ENCODE peak calls at places on chromosomes 1 and 21, in seven cellular contexts. One of them, this sample, is unnamed.

GRCh38 chr1:3641046-3641760 is 8.7 kb downstream of the WRAP73 start:
- DNase-seq in SK-N-MC: no peak
- DNase-seq in spleen: peak
- DNase-seq in GM23338: no peak
- DNase-seq in prostate gland: no peak
- DNase-seq in SK-N-SH: no peak
- DNase-seq in HepG2: no peak
- DNase-seq in this sample: no peak

GRCh38 chr1:51421961-51422360 is 91.6 kb upstream of the TTC39A start:
- DNase-seq in SK-N-SH: peak
- DNase-seq in HepG2: peak
- DNase-seq in spleen: no peak
- DNase-seq in prostate gland: no peak
- DNase-seq in SK-N-MC: peak
- DNase-seq in GM23338: peak
- DNase-seq in this sample: peak

GRCh38 chr1:32939655-32940371 is 24.8 kb downstream of the RNF19B start:
- DNase-seq in SK-N-SH: no peak
- DNase-seq in SK-N-MC: no peak
- DNase-seq in spleen: no peak
- DNase-seq in HepG2: no peak
- DNase-seq in GM23338: no peak
- DNase-seq in prostate gland: no peak
- DNase-seq in this sample: peak

GRCh38 chr1:3610165-3610822 is 1.0 kb downstream of the MEGF6 start:
- DNase-seq in prostate gland: no peak
- DNase-seq in HepG2: no peak
- DNase-seq in SK-N-SH: peak
- DNase-seq in SK-N-MC: peak
- DNase-seq in spleen: no peak
- DNase-seq in GM23338: peak
- DNase-seq in this sample: peak

GRCh38 chr1:223834660-223835263 is 11.0 kb downstream of the TP53BP2 start:
- DNase-seq in GM23338: no peak
- DNase-seq in HepG2: no peak
- DNase-seq in SK-N-MC: no peak
- DNase-seq in SK-N-SH: no peak
- DNase-seq in prostate gland: no peak
- DNase-seq in spleen: no peak
- DNase-seq in this sample: no peak

GRCh38 chr1:18929686-18930085 is 26.8 kb downstream of the IFFO2 start:
- DNase-seq in SK-N-SH: no peak
- DNase-seq in prostate gland: no peak
- DNase-seq in HepG2: no peak
- DNase-seq in SK-N-MC: no peak
- DNase-seq in GM23338: no peak
- DNase-seq in spleen: no peak
- DNase-seq in this sample: no peak

GRCh38 chr1:218617986-218618385 is 272.9 kb downstream of the TGFB2 start:
- DNase-seq in SK-N-MC: no peak
- DNase-seq in HepG2: no peak
- DNase-seq in GM23338: no peak
- DNase-seq in prostate gland: no peak
- DNase-seq in spleen: no peak
- DNase-seq in SK-N-SH: no peak
- DNase-seq in this sample: no peak

GRCh38 chr1:67572594-67573221 is 112.3 kb upstream of the GADD45A start:
- DNase-seq in SK-N-SH: no peak
- DNase-seq in prostate gland: peak
- DNase-seq in HepG2: no peak
- DNase-seq in SK-N-MC: no peak
- DNase-seq in spleen: no peak
- DNase-seq in GM23338: no peak
- DNase-seq in this sample: no peak

GRCh38 chr1:89363196-89363595 is 663 bp upstream of the GBP6 start:
- DNase-seq in spleen: no peak
- DNase-seq in SK-N-MC: no peak
- DNase-seq in SK-N-SH: no peak
- DNase-seq in HepG2: no peak
- DNase-seq in prostate gland: no peak
- DNase-seq in GM23338: no peak
- DNase-seq in this sample: no peak

GRCh38 chr1:103256490-103256889 is 148.2 kb upstream of the COL11A1 start:
- DNase-seq in spleen: no peak
- DNase-seq in prostate gland: no peak
- DNase-seq in SK-N-SH: no peak
- DNase-seq in SK-N-MC: no peak
- DNase-seq in GM23338: no peak
- DNase-seq in HepG2: no peak
- DNase-seq in this sample: no peak

GRCh38 chr1:108646661-108647269 is 14.1 kb downstream of the HENMT1 start:
- DNase-seq in HepG2: peak
- DNase-seq in spleen: peak
- DNase-seq in prostate gland: peak
- DNase-seq in SK-N-MC: peak
- DNase-seq in SK-N-SH: no peak
- DNase-seq in GM23338: no peak
- DNase-seq in this sample: peak

GRCh38 chr1:28096210-28097099 is 8.0 kb upstream of the EYA3 start:
- DNase-seq in SK-N-SH: no peak
- DNase-seq in GM23338: no peak
- DNase-seq in HepG2: no peak
- DNase-seq in SK-N-MC: no peak
- DNase-seq in spleen: no peak
- DNase-seq in prostate gland: no peak
- DNase-seq in this sample: no peak

GRCh38 chr1:118902299-118903270 is 85.6 kb downstream of the TBX15 start:
- DNase-seq in GM23338: no peak
- DNase-seq in spleen: no peak
- DNase-seq in prostate gland: no peak
- DNase-seq in SK-N-SH: no peak
- DNase-seq in HepG2: no peak
- DNase-seq in SK-N-MC: no peak
- DNase-seq in this sample: no peak

GRCh38 chr1:26153966-26154572 is 4.8 kb upstream of the FAM110D start:
- DNase-seq in HepG2: no peak
- DNase-seq in spleen: no peak
- DNase-seq in prostate gland: no peak
- DNase-seq in GM23338: no peak
- DNase-seq in SK-N-MC: no peak
- DNase-seq in SK-N-SH: no peak
- DNase-seq in this sample: no peak

GRCh38 chr1:21570528-21570875 is 61.3 kb downstream of the ALPL start:
- DNase-seq in SK-N-SH: no peak
- DNase-seq in SK-N-MC: no peak
- DNase-seq in spleen: no peak
- DNase-seq in HepG2: no peak
- DNase-seq in GM23338: no peak
- DNase-seq in prostate gland: no peak
- DNase-seq in this sample: no peak

GRCh38 chr1:11522400-11523235 is 43.7 kb downstream of the DISP3 start:
- DNase-seq in SK-N-SH: no peak
- DNase-seq in spleen: peak
- DNase-seq in HepG2: no peak
- DNase-seq in prostate gland: no peak
- DNase-seq in SK-N-MC: no peak
- DNase-seq in GM23338: no peak
- DNase-seq in this sample: no peak

GRCh38 chr1:16248603-16249534 is 11.9 kb upstream of the CPLANE2 start:
- DNase-seq in prostate gland: peak
- DNase-seq in HepG2: no peak
- DNase-seq in spleen: no peak
- DNase-seq in GM23338: no peak
- DNase-seq in SK-N-MC: peak
- DNase-seq in SK-N-SH: peak
- DNase-seq in this sample: peak

GRCh38 chr1:3706651-3707297 is 45.5 kb upstream of the CCDC27 start:
- DNase-seq in SK-N-SH: no peak
- DNase-seq in GM23338: no peak
- DNase-seq in SK-N-MC: no peak
- DNase-seq in spleen: no peak
- DNase-seq in HepG2: no peak
- DNase-seq in prostate gland: no peak
- DNase-seq in this sample: no peak

GRCh38 chr1:247077768-247078314 is 770 bp downstream of the ZNF670 start:
- DNase-seq in spleen: no peak
- DNase-seq in SK-N-SH: peak
- DNase-seq in HepG2: peak
- DNase-seq in GM23338: no peak
- DNase-seq in prostate gland: no peak
- DNase-seq in SK-N-MC: peak
- DNase-seq in this sample: peak

GRCh38 chr1:204299828-204300365 is 59.8 kb downstream of the PLEKHA6 start:
- DNase-seq in SK-N-SH: peak
- DNase-seq in prostate gland: no peak
- DNase-seq in GM23338: no peak
- DNase-seq in HepG2: no peak
- DNase-seq in spleen: no peak
- DNase-seq in SK-N-MC: no peak
- DNase-seq in this sample: no peak

GRCh38 chr1:170619167-170620030 is 44.5 kb upstream of the PRRX1 start:
- DNase-seq in GM23338: no peak
- DNase-seq in spleen: no peak
- DNase-seq in HepG2: no peak
- DNase-seq in SK-N-MC: peak
- DNase-seq in SK-N-SH: no peak
- DNase-seq in prostate gland: no peak
- DNase-seq in this sample: no peak

GRCh38 chr1:199272690-199273089 is 633.9 kb downstream of the PTPRC start:
- DNase-seq in spleen: peak
- DNase-seq in HepG2: no peak
- DNase-seq in SK-N-MC: no peak
- DNase-seq in GM23338: peak
- DNase-seq in prostate gland: no peak
- DNase-seq in SK-N-SH: peak
- DNase-seq in this sample: peak

GRCh38 chr1:167272375-167272957 is 51.8 kb downstream of the POU2F1 start:
- DNase-seq in SK-N-SH: no peak
- DNase-seq in SK-N-MC: no peak
- DNase-seq in prostate gland: no peak
- DNase-seq in spleen: no peak
- DNase-seq in HepG2: no peak
- DNase-seq in GM23338: no peak
- DNase-seq in this sample: no peak

GRCh38 chr1:156623946-156624813 is 5.0 kb downstream of the HAPLN2 start:
- DNase-seq in SK-N-MC: no peak
- DNase-seq in spleen: peak
- DNase-seq in prostate gland: no peak
- DNase-seq in SK-N-SH: peak
- DNase-seq in GM23338: peak
- DNase-seq in HepG2: no peak
- DNase-seq in this sample: peak

GRCh38 chr21:24224411-24224810 is 1382.9 kb downstream of the MRPL39 start:
- DNase-seq in prostate gland: peak
- DNase-seq in spleen: no peak
- DNase-seq in SK-N-MC: no peak
- DNase-seq in SK-N-SH: no peak
- DNase-seq in GM23338: no peak
- DNase-seq in HepG2: no peak
- DNase-seq in this sample: no peak

GRCh38 chr1:178530037-178530402 is 17.1 kb downstream of the TEX35 start:
- DNase-seq in GM23338: no peak
- DNase-seq in SK-N-MC: no peak
- DNase-seq in SK-N-SH: peak
- DNase-seq in prostate gland: no peak
- DNase-seq in HepG2: peak
- DNase-seq in spleen: peak
- DNase-seq in this sample: no peak

GRCh38 chr1:31937300-31938183 is 626 bp downstream of the PTP4A2 start:
- DNase-seq in HepG2: peak
- DNase-seq in GM23338: peak
- DNase-seq in spleen: peak
- DNase-seq in SK-N-MC: no peak
- DNase-seq in SK-N-SH: peak
- DNase-seq in prostate gland: peak
- DNase-seq in this sample: peak

GRCh38 chr1:42335809-42336518 is 929 bp upstream of the FOXJ3 start:
- DNase-seq in prostate gland: no peak
- DNase-seq in SK-N-SH: no peak
- DNase-seq in GM23338: no peak
- DNase-seq in SK-N-MC: no peak
- DNase-seq in spleen: no peak
- DNase-seq in HepG2: peak
- DNase-seq in this sample: peak

GRCh38 chr1:3468236-3469103 is 14.0 kb downstream of the ARHGEF16 start:
- DNase-seq in SK-N-SH: no peak
- DNase-seq in HepG2: no peak
- DNase-seq in spleen: peak
- DNase-seq in prostate gland: no peak
- DNase-seq in SK-N-MC: no peak
- DNase-seq in GM23338: no peak
- DNase-seq in this sample: no peak

GRCh38 chr1:31007462-31007991 is 58.0 kb downstream of the PUM1 start:
- DNase-seq in spleen: no peak
- DNase-seq in SK-N-SH: no peak
- DNase-seq in SK-N-MC: peak
- DNase-seq in GM23338: no peak
- DNase-seq in prostate gland: peak
- DNase-seq in HepG2: no peak
- DNase-seq in this sample: peak

GRCh38 chr1:77504986-77505385 is 177.5 kb downstream of the ZZZ3 start:
- DNase-seq in prostate gland: no peak
- DNase-seq in spleen: no peak
- DNase-seq in HepG2: no peak
- DNase-seq in GM23338: no peak
- DNase-seq in SK-N-MC: no peak
- DNase-seq in SK-N-SH: no peak
- DNase-seq in this sample: peak
- TF ChIP-seq POLR2AphosphoS5 in prostate gland: no peak
- TF ChIP-seq POLR2AphosphoS5 in spleen: no peak
- TF ChIP-seq POLR2AphosphoS5 in HepG2: no peak
- TF ChIP-seq POLR2AphosphoS5 in GM23338: no peak
- TF ChIP-seq POLR2AphosphoS5 in SK-N-MC: no peak
- TF ChIP-seq POLR2AphosphoS5 in SK-N-SH: no peak
- TF ChIP-seq POLR2AphosphoS5 in this sample: peak

GRCh38 chr1:184156521-184157395 is 105.2 kb downstream of the TSEN15 start:
- DNase-seq in spleen: no peak
- DNase-seq in SK-N-SH: no peak
- DNase-seq in GM23338: peak
- DNase-seq in HepG2: no peak
- DNase-seq in SK-N-MC: no peak
- DNase-seq in prostate gland: no peak
- DNase-seq in this sample: no peak
- TF ChIP-seq POLR2AphosphoS5 in spleen: no peak
- TF ChIP-seq POLR2AphosphoS5 in SK-N-SH: no peak
- TF ChIP-seq POLR2AphosphoS5 in GM23338: no peak
- TF ChIP-seq POLR2AphosphoS5 in HepG2: no peak
- TF ChIP-seq POLR2AphosphoS5 in SK-N-MC: no peak
- TF ChIP-seq POLR2AphosphoS5 in prostate gland: no peak
- TF ChIP-seq POLR2AphosphoS5 in this sample: no peak

GRCh38 chr1:43552813-43553212 is 22.1 kb downstream of the PTPRF start:
- DNase-seq in GM23338: no peak
- DNase-seq in prostate gland: peak
- DNase-seq in SK-N-SH: no peak
- DNase-seq in HepG2: no peak
- DNase-seq in spleen: no peak
- DNase-seq in SK-N-MC: no peak
- DNase-seq in this sample: no peak
- TF ChIP-seq POLR2AphosphoS5 in GM23338: no peak
- TF ChIP-seq POLR2AphosphoS5 in prostate gland: peak
- TF ChIP-seq POLR2AphosphoS5 in SK-N-SH: no peak
- TF ChIP-seq POLR2AphosphoS5 in HepG2: no peak
- TF ChIP-seq POLR2AphosphoS5 in spleen: peak
- TF ChIP-seq POLR2AphosphoS5 in SK-N-MC: no peak
- TF ChIP-seq POLR2AphosphoS5 in this sample: no peak

GRCh38 chr21:34186119-34186719 is 112.8 kb downstream of the MRPS6 start:
- DNase-seq in SK-N-MC: no peak
- DNase-seq in prostate gland: no peak
- DNase-seq in GM23338: no peak
- DNase-seq in SK-N-SH: no peak
- DNase-seq in spleen: no peak
- DNase-seq in HepG2: no peak
- DNase-seq in this sample: no peak
- TF ChIP-seq POLR2AphosphoS5 in SK-N-MC: no peak
- TF ChIP-seq POLR2AphosphoS5 in prostate gland: no peak
- TF ChIP-seq POLR2AphosphoS5 in GM23338: no peak
- TF ChIP-seq POLR2AphosphoS5 in SK-N-SH: no peak
- TF ChIP-seq POLR2AphosphoS5 in spleen: no peak
- TF ChIP-seq POLR2AphosphoS5 in HepG2: no peak
- TF ChIP-seq POLR2AphosphoS5 in this sample: no peak

This sample was measured in endothelial cell of umbilical vein.